ENCODE peak calls at places on chromosome 13, in four cellular contexts. One of them, this sample, is unnamed.

GRCh38 chr13:59823495-59823894 is 340.2 kb downstream of the DIAPH3 start:
- DNase-seq in K562: no peak
- DNase-seq in GM23338: no peak
- DNase-seq in keratinocyte: peak
- DNase-seq in this sample: no peak

GRCh38 chr13:32229443-32229842 is 85.7 kb downstream of the ZAR1L start:
- DNase-seq in K562: no peak
- DNase-seq in GM23338: no peak
- DNase-seq in keratinocyte: no peak
- DNase-seq in this sample: no peak

GRCh38 chr13:52847322-52847681 is 1.1 kb downstream of the PCDH8 start:
- DNase-seq in K562: no peak
- DNase-seq in GM23338: no peak
- DNase-seq in keratinocyte: no peak
- DNase-seq in this sample: no peak

GRCh38 chr13:112771139-112771876 is 81.5 kb downstream of the ATP11A start:
- DNase-seq in K562: no peak
- DNase-seq in GM23338: no peak
- DNase-seq in keratinocyte: no peak
- DNase-seq in this sample: no peak

GRCh38 chr13:99352351-99353271 is 45.4 kb upstream of the GPR183 start:
- DNase-seq in K562: no peak
- DNase-seq in GM23338: no peak
- DNase-seq in keratinocyte: no peak
- DNase-seq in this sample: no peak

GRCh38 chr13:44573790-44574465 is 2.2 kb downstream of the TSC22D1 start:
- DNase-seq in K562: peak
- DNase-seq in GM23338: peak
- DNase-seq in keratinocyte: no peak
- DNase-seq in this sample: no peak

GRCh38 chr13:99812611-99813010 is 159.0 kb downstream of the ZIC5 start:
- DNase-seq in K562: no peak
- DNase-seq in GM23338: no peak
- DNase-seq in keratinocyte: no peak
- DNase-seq in this sample: no peak

GRCh38 chr13:114011226-114011625 is 37.4 kb upstream of the C13orf46 start:
- DNase-seq in K562: no peak
- DNase-seq in GM23338: no peak
- DNase-seq in keratinocyte: no peak
- DNase-seq in this sample: no peak

GRCh38 chr13:45630791-45631190 is 15.3 kb upstream of the ERICH6B start:
- DNase-seq in K562: no peak
- DNase-seq in GM23338: no peak
- DNase-seq in keratinocyte: no peak
- DNase-seq in this sample: no peak

GRCh38 chr13:69904784-69905183 is 202.8 kb upstream of the ATXN8OS start:
- DNase-seq in K562: no peak
- DNase-seq in GM23338: no peak
- DNase-seq in keratinocyte: no peak
- DNase-seq in this sample: no peak

GRCh38 chr13:43749503-43749902 is 37.3 kb downstream of the ENOX1 start:
- DNase-seq in K562: no peak
- DNase-seq in GM23338: no peak
- DNase-seq in keratinocyte: no peak
- DNase-seq in this sample: no peak

GRCh38 chr13:34290661-34291060 is 472.7 kb downstream of the RFC3 start:
- DNase-seq in K562: no peak
- DNase-seq in GM23338: no peak
- DNase-seq in keratinocyte: no peak
- DNase-seq in this sample: no peak

GRCh38 chr13:24107955-24108614 is 52.4 kb upstream of the SPATA13 start:
- DNase-seq in K562: no peak
- DNase-seq in GM23338: peak
- DNase-seq in keratinocyte: no peak
- DNase-seq in this sample: no peak

GRCh38 chr13:49303533-49304252 is 56.0 kb downstream of the CDADC1 start:
- DNase-seq in K562: no peak
- DNase-seq in GM23338: no peak
- DNase-seq in keratinocyte: no peak
- DNase-seq in this sample: no peak

GRCh38 chr13:21420706-21421105 is 38.4 kb downstream of the ZDHHC20 start:
- DNase-seq in K562: no peak
- DNase-seq in GM23338: no peak
- DNase-seq in keratinocyte: no peak
- DNase-seq in this sample: no peak

GRCh38 chr13:24127116-24127631 is 33.3 kb upstream of the SPATA13 start:
- DNase-seq in K562: no peak
- DNase-seq in GM23338: no peak
- DNase-seq in keratinocyte: no peak
- DNase-seq in this sample: peak

GRCh38 chr13:25906211-25906661 is 145.6 kb downstream of the SHISA2 start:
- DNase-seq in K562: no peak
- DNase-seq in GM23338: no peak
- DNase-seq in keratinocyte: no peak
- DNase-seq in this sample: peak

GRCh38 chr13:91247768-91248167 is 99.7 kb upstream of the MIR17HG start:
- DNase-seq in K562: no peak
- DNase-seq in GM23338: peak
- DNase-seq in keratinocyte: no peak
- DNase-seq in this sample: no peak

GRCh38 chr13:49314344-49314882 is 66.7 kb downstream of the CDADC1 start:
- DNase-seq in K562: no peak
- DNase-seq in GM23338: no peak
- DNase-seq in keratinocyte: no peak
- DNase-seq in this sample: no peak

GRCh38 chr13:29458419-29458818 is 137.1 kb downstream of the SLC7A1 start:
- DNase-seq in K562: no peak
- DNase-seq in GM23338: no peak
- DNase-seq in keratinocyte: no peak
- DNase-seq in this sample: no peak

GRCh38 chr13:29464105-29464679 is 131.3 kb downstream of the SLC7A1 start:
- DNase-seq in K562: no peak
- DNase-seq in GM23338: no peak
- DNase-seq in keratinocyte: no peak
- DNase-seq in this sample: no peak

GRCh38 chr13:29456419-29456818 is 139.1 kb downstream of the SLC7A1 start:
- DNase-seq in K562: peak
- DNase-seq in GM23338: no peak
- DNase-seq in keratinocyte: no peak
- DNase-seq in this sample: no peak

GRCh38 chr13:29457299-29457698 is 138.2 kb downstream of the SLC7A1 start:
- DNase-seq in K562: no peak
- DNase-seq in GM23338: no peak
- DNase-seq in keratinocyte: peak
- DNase-seq in this sample: no peak

GRCh38 chr13:29459818-29460335 is 135.6 kb downstream of the SLC7A1 start:
- DNase-seq in K562: no peak
- DNase-seq in GM23338: no peak
- DNase-seq in keratinocyte: peak
- DNase-seq in this sample: no peak
- H2AFZ ChIP-seq in K562: peak
- H2AFZ ChIP-seq in GM23338: no peak
- H2AFZ ChIP-seq in keratinocyte: peak
- H2AFZ ChIP-seq in this sample: no peak

GRCh38 chr13:110807546-110807945 is 94.0 kb downstream of the ING1 start:
- DNase-seq in K562: no peak
- DNase-seq in GM23338: no peak
- DNase-seq in keratinocyte: no peak
- DNase-seq in this sample: no peak
- TF ChIP-seq EZH2 in K562: no peak
- TF ChIP-seq EZH2 in GM23338: no peak
- TF ChIP-seq EZH2 in keratinocyte: no peak
- TF ChIP-seq EZH2 in this sample: no peak

GRCh38 chr13:26996965-26997752 is 174.5 kb downstream of the USP12 start:
- DNase-seq in K562: no peak
- DNase-seq in GM23338: no peak
- DNase-seq in keratinocyte: no peak
- DNase-seq in this sample: no peak
- H2AFZ ChIP-seq in K562: no peak
- H2AFZ ChIP-seq in GM23338: peak
- H2AFZ ChIP-seq in keratinocyte: no peak
- H2AFZ ChIP-seq in this sample: no peak

DNA sequence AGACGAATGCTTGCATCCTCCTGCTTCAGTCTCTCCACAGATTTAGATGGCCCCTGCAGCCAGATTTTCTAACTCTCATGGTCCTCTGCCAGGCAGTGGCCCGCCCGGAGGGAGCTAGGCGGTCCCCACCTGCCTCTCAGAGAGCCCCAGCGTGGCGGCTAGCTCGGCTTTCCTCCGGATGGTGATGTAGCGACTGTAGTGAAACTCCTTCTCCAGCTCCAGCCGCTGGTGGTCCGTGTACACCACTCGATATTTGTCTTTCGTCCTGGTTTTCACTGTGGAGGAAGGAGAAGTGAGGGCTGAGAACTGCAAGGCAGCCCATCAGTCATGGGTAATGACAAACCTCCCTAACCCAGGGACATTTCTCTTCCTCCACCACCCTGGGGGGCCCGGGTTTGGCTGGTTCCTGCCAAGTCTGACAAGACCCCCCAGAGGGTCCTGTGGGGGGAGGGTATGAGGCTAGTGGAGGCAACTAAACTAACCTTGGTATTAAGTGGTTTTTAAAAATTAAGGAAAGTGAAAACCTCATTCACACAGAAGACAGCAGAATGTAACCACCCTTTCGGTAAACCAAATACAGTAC is 4.3 kb downstream of the CDX2 start:
- DNase-seq in K562: no peak
- DNase-seq in GM23338: no peak
- DNase-seq in keratinocyte: no peak
- DNase-seq in this sample: no peak
- TF ChIP-seq EZH2 in K562: no peak
- TF ChIP-seq EZH2 in GM23338: no peak
- TF ChIP-seq EZH2 in keratinocyte: no peak
- TF ChIP-seq EZH2 in this sample: no peak

GRCh38 chr13:40667622-40667978 is 1.2 kb upstream of the FOXO1 start:
- DNase-seq in K562: no peak
- DNase-seq in GM23338: peak
- DNase-seq in keratinocyte: no peak
- DNase-seq in this sample: no peak

GRCh38 chr13:40666905-40667621 is 622 bp upstream of the FOXO1 start:
- DNase-seq in K562: peak
- DNase-seq in GM23338: peak
- DNase-seq in keratinocyte: no peak
- DNase-seq in this sample: no peak

GRCh38 chr13:40665061-40665753 is 1.2 kb downstream of the FOXO1 start:
- DNase-seq in K562: peak
- DNase-seq in GM23338: peak
- DNase-seq in keratinocyte: no peak
- DNase-seq in this sample: no peak

GRCh38 chr13:40665754-40666057 is 735 bp downstream of the FOXO1 start:
- DNase-seq in K562: peak
- DNase-seq in GM23338: no peak
- DNase-seq in keratinocyte: no peak
- DNase-seq in this sample: no peak

DNA sequence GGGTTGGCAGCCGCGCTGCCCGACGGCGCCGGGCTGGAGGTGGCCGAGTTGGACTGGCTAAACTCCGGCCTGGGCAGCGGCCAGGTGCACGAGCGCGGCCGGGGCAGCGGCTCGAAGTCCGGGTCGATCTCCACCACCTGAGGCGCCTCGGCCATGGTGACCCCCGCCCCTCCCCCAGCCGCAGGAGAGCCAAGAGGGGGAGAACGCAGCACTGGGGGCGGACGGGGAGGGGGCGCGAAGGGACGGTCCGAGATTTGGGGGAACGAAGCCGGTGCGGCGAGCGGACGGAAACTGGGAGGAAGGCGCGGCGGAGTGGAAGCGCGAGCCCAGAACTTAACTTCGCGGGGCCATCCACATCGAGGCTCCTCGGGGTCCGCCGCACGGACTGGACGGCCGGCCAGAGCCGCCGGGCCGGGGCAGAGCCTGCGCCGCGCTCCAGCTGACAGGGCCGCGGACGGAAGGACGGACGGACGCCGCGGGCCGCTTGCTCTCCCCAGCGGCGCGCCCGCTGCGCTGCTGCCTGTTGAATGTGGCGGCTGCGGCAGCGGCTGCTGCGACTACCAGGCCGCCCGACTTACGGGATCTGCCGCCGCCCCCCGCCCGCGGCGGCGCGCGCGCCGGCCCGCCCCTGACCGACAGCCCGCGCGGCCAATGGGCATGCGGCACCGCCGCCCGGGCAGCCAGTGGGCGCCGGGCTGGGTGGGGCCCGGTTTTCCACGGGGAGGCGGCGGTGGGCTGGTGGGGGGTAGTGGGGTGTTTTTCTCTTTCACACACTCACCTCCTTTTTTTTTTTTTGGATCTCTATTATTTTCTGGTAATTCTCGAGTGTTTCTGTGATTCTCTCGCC is at the start of gene FOXO1:
- DNase-seq in K562: peak
- DNase-seq in GM23338: peak
- DNase-seq in keratinocyte: no peak
- DNase-seq in this sample: peak
- H2AFZ ChIP-seq in K562: peak
- H2AFZ ChIP-seq in GM23338: peak
- H2AFZ ChIP-seq in keratinocyte: peak
- H2AFZ ChIP-seq in this sample: peak

GRCh38 chr13:28493740-28494536 is 990 bp downstream of the FLT1 start:
- DNase-seq in K562: no peak
- DNase-seq in GM23338: peak
- DNase-seq in keratinocyte: no peak
- DNase-seq in this sample: no peak
- TF ChIP-seq EZH2 in K562: no peak
- TF ChIP-seq EZH2 in GM23338: no peak
- TF ChIP-seq EZH2 in keratinocyte: peak
- TF ChIP-seq EZH2 in this sample: no peak

This sample was measured in DND-41.